ENCODE peak calls at places on chromosomes 4 and X, in seven cellular contexts. D is astrocyte, X is keratinocyte, T is endothelial cell of umbilical vein, W is DND-41, R is K562, Q is HCT116. U is an unnamed sample.
A peak's percentile ranks its signal among the peaks of the same experiment; 100 is the strongest.

GRCh38 chr4:175970072-175970471 is 95.6 kb upstream of the WDR17 start:
- DNase-seq in X (no peak), W (no peak), R (no peak), Q (no peak), T (peak; percentile 21), D (no peak), U (no peak)

GRCh38 chr4:70863099-70863790 is 23.6 kb upstream of the GRSF1 start:
- DNase-seq in T (no peak), W (no peak), D (no peak), Q (no peak), R (no peak), X (no peak), U (no peak)

GRCh38 chr4:17688011-17688441 is 73.6 kb downstream of the MED28 start:
- DNase-seq in W (no peak), T (no peak), X (no peak), D (peak; percentile 59), R (no peak), Q (no peak), U (peak; percentile 21)

GRCh38 chr4:6196324-6196723 is 4.0 kb downstream of the JAKMIP1 start:
- DNase-seq in X (no peak), R (no peak), T (no peak), W (no peak), D (no peak), Q (no peak), U (no peak)

GRCh38 chr4:151835467-151835866 is 74.7 kb upstream of the GATB start:
- DNase-seq in R (no peak), W (no peak), D (no peak), T (no peak), Q (no peak), X (no peak), U (no peak)

GRCh38 chr4:2497931-2498330 is 29.0 kb downstream of the RNF4 start:
- DNase-seq in Q (no peak), D (no peak), X (no peak), T (no peak), R (no peak), W (no peak), U (no peak)

GRCh38 chrX:357693-358471 is 28.8 kb downstream of the PPP2R3B start:
- DNase-seq in D (peak; percentile 66), T (peak; percentile 79), Q (no peak), R (no peak), W (peak; percentile 70), X (no peak), U (no peak)

GRCh38 chrX:119655125-119655524 is 37.8 kb downstream of the SEPTIN6 start:
- DNase-seq in Q (no peak), T (peak; percentile 84), W (no peak), R (peak; percentile 40), X (peak; percentile 23), D (peak; percentile 89), U (no peak)

GRCh38 chrX:100358766-100359165 is 51.3 kb downstream of the PCDH19 start:
- DNase-seq in D (no peak), Q (no peak), R (no peak), W (no peak), T (no peak), X (no peak), U (no peak)

GRCh38 chr4:134777626-134778025 is 576.0 kb upstream of the PABPC4L start:
- DNase-seq in D (no peak), Q (peak; percentile 6), R (no peak), X (no peak), W (no peak), T (peak; percentile 64), U (peak; percentile 31)

GRCh38 chr4:153241970-153242847 is 38.0 kb downstream of the TRIM2 start:
- DNase-seq in D (no peak), X (no peak), W (no peak), R (no peak), T (peak; percentile 83), Q (no peak), U (no peak)

GRCh38 chr4:65580551-65580950 is 89.7 kb downstream of the EPHA5 start:
- DNase-seq in W (no peak), X (no peak), T (no peak), R (no peak), Q (no peak), D (peak; percentile 7), U (peak; percentile 22)

GRCh38 chr4:3249681-3250437 is 900 bp downstream of the MSANTD1 start:
- DNase-seq in R (no peak), X (no peak), W (no peak), D (no peak), T (no peak), Q (no peak), U (no peak)

GRCh38 chr4:65552071-65552470 is 118.2 kb downstream of the EPHA5 start:
- DNase-seq in R (no peak), D (no peak), X (no peak), T (no peak), Q (no peak), W (no peak), U (peak; percentile 5)

GRCh38 chrX:131917588-131917987 is 105.5 kb upstream of the STK26 start:
- DNase-seq in X (no peak), Q (no peak), T (no peak), R (peak; percentile 73), W (no peak), D (no peak), U (no peak)

GRCh38 chrX:130974323-130974722 is 71.3 kb upstream of the ENOX2 start:
- DNase-seq in W (no peak), R (no peak), T (no peak), Q (no peak), D (peak; percentile 51), X (no peak), U (no peak)

GRCh38 chrX:49203536-49203935 is 3.5 kb upstream of the SYP start:
- DNase-seq in D (no peak), Q (no peak), R (no peak), W (no peak), X (no peak), T (no peak), U (no peak)

GRCh38 chr4:151407466-151408379 is 1.3 kb upstream of the FHIP1A start:
- DNase-seq in X (no peak), T (no peak), D (peak; percentile 16), R (no peak), W (peak; percentile 48), Q (no peak), U (peak; percentile 10)

GRCh38 chr4:15681067-15681371 is 608 bp upstream of the FAM200B start:
- DNase-seq in Q (no peak), W (no peak), X (no peak), D (no peak), R (no peak), T (no peak), U (no peak)
- H3K4me1 ChIP-seq in Q (peaks cover 54% of the 10 kb centered on the region), W (peaks cover 55% of the 10 kb centered on the region), X (peaks cover 54% of the 10 kb centered on the region), D (peaks cover 25% of the 10 kb centered on the region), R (peaks cover 16% of the 10 kb centered on the region), T (peaks cover 49% of the 10 kb centered on the region), U (peaks cover 37% of the 10 kb centered on the region)

DNA sequence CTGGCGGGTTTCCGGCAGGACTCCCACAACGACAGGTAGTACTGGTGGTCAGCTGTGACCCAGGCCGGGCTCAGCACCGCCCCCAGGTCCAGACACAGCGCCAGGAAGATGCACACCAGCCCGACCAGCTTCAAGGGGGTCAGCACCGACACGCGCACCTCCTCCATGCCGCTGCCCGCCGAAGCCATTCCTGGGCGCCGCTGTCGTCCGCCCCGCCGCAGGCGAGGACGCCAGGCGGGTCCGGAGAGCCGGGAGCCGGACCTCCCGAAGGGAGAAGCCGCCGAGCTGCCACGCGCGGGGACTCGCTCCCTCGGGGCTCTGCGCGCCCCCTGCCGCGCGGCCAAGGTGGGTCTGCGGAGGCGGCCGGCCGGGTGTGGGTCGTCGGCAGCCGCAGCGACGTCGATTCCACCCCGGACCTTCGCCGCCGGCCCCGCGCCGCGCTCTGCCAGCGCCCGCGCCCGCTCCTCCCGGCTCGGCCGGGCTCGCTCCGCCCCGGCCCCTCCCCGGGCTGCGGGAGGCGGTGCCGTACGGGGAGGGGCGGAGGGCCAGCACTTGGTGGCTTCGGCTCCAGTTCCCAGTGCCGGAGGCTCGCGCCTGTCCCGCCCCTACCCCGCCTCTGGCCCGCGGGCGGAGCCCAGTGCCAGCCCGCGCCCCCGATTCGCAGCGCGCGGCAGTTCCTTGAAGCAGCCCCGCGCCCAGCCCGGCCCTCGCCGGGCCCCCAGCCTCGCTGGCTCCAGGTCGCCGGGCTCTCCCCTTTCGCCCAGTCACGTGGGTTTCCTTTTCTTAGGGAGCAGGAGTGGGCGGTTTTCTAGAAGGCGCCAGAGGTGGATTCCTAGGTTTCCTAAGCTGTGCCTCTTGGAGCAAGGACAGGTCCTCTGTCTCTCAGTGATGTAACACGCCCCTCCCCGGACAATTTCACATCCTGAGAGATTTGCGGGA is at the start of gene TMEM47:
- DNase-seq in T (peak; percentile 83), D (peak; percentile 44), Q (no peak), X (no peak), R (peak; percentile 53), W (no peak), U (peak; percentile 98)
- H3K9ac ChIP-seq in T (peak within 1 kb of the TSS; percentile 70), D (peak within 1 kb of the TSS; percentile 96), Q (no peak within 1 kb of the TSS), X (no peak within 1 kb of the TSS), R (no peak within 1 kb of the TSS), W (no peak within 1 kb of the TSS), U (peak within 1 kb of the TSS; percentile 73)

GRCh38 chr4:124337874-124338273 is 374.7 kb downstream of the ANKRD50 start:
- DNase-seq in T (no peak), X (no peak), D (no peak), R (peak; percentile 5), W (no peak), Q (no peak), U (no peak)

GRCh38 chr4:124333466-124333865 is 379.1 kb downstream of the ANKRD50 start:
- DNase-seq in T (no peak), X (no peak), W (no peak), R (no peak), D (no peak), Q (no peak), U (no peak)

GRCh38 chr4:124330045-124330444 is 382.5 kb downstream of the ANKRD50 start:
- DNase-seq in W (no peak), T (no peak), X (no peak), R (no peak), D (no peak), Q (no peak), U (no peak)

GRCh38 chr4:124329134-124329533 is 383.4 kb downstream of the ANKRD50 start:
- DNase-seq in Q (no peak), D (no peak), R (no peak), T (no peak), W (no peak), X (no peak), U (no peak)

DNA sequence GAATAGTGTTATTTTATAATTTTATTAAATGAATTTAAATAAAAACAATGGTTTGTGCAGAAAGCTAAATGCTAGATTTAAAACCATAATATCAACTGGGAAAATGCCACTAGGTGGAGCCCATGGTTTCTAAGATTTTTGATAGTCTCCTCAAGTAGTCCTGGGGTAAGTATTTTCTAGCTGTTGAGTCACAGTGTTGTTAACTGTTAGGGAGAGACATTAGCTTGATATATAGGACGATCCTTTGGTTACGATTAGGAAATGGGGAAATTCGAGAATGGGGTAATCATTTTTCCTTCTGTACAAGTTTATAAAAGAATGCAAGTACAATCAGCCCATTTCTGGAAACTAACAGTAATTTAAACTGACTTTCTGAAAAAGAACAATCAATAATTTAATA is 378.4 kb downstream of the ANKRD50 start:
- DNase-seq in Q (peak; percentile 60), D (peak; percentile 73), T (peak; percentile 88), X (peak; percentile 13), W (peak; percentile 6), R (peak; percentile 11), U (peak; percentile 69)
- TF ChIP-seq CTCF in Q (peak; percentile 48), D (peak; percentile 59), T (peak; percentile 45), X (no peak), W (peak; percentile 51), R (peak; percentile 10), U (peak; percentile 71)

DNA sequence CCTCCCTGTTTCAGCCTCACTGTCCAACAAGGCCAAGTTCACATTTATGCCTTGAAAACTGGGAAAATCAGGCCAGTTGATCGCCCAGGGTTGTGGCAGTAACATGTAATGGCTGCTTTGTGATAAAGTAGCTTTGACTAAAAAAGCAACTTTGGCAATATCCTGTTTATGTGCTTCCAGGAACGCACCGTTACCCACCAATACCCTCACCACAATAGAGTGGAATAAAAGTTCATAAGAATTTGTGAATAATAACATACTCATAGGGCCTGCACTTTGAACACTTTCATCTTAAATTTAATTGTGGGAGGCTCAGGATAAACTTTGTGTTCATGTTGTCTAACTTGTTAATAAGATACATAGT is 80.7 kb upstream of the MAML3 start:
- DNase-seq in Q (no peak), W (no peak), T (no peak), R (no peak), X (no peak), D (no peak), U (no peak)
- H3K4me1 ChIP-seq in Q (peaks cover 4% of the 10 kb centered on the region), W (no peaks in the 10 kb centered on the region), T (peaks cover 29% of the 10 kb centered on the region), R (no peaks in the 10 kb centered on the region), X (peaks cover 14% of the 10 kb centered on the region), D (peaks cover 37% of the 10 kb centered on the region), U (peaks cover 34% of the 10 kb centered on the region)

U was measured in neural progenitor cell.